ENCODE peak calls at places on chromosomes 12 and 14, in nine cellular contexts. O is HepG2; E is psoas muscle; T is fibroblast of lung; J is aorta; U is heart left ventricle; A is CD8-positive, alpha-beta memory T cell; R is effector memory CD4-positive, alpha-beta T cell; S is left ventricle myocardium inferior. C is an unnamed sample. For H3K4me1 and H3K9me3, the result is how much of the 10 kb centered on the place peaks cover.

GRCh38 chr14:31371651-31372050 is 48.7 kb downstream of the HEATR5A start:
- DNase-seq in U (no peak), R (no peak), A (no peak), E (no peak), O (no peak), J (no peak), T (no peak), S (no peak), C (no peak)

GRCh38 chr12:121781751-121782615 is 11.5 kb downstream of the RHOF start:
- DNase-seq in T (no peak), A (peak), E (no peak), J (no peak), U (no peak), S (no peak), R (no peak), O (peak), C (no peak)

GRCh38 chr12:74401035-74401434 is 136.6 kb upstream of the ATXN7L3B start:
- DNase-seq in O (no peak), T (no peak), S (no peak), E (no peak), R (no peak), A (no peak), U (no peak), J (no peak), C (no peak)

GRCh38 chr14:23406725-23407355 is 1.2 kb downstream of the MYH6 start:
- DNase-seq in R (no peak), O (no peak), J (peak), A (no peak), S (peak), E (peak), U (peak), T (no peak), C (no peak)

GRCh38 chr12:66541446-66541845 is 137.4 kb downstream of the GRIP1 start:
- DNase-seq in R (no peak), O (no peak), A (no peak), J (no peak), U (no peak), E (no peak), S (no peak), T (no peak), C (no peak)

GRCh38 chr14:81447018-81447770 is 47.1 kb upstream of the STON2 start:
- DNase-seq in U (no peak), R (no peak), E (peak), A (no peak), J (no peak), O (no peak), S (no peak), T (no peak), C (no peak)

GRCh38 chr14:94548999-94549985 is 11.9 kb upstream of the SERPINA4 start:
- DNase-seq in T (peak), S (peak), A (peak), U (no peak), E (peak), O (peak), R (peak), J (no peak), C (peak)

GRCh38 chr14:96267336-96267735 is 11.3 kb downstream of the BDKRB1 start:
- DNase-seq in E (no peak), O (no peak), J (no peak), T (peak), S (no peak), A (no peak), U (no peak), R (no peak), C (no peak)

GRCh38 chr14:67265131-67265530 is 23.9 kb downstream of the PALS1 start:
- DNase-seq in U (no peak), R (no peak), S (no peak), O (no peak), A (no peak), J (no peak), T (peak), E (no peak), C (no peak)

GRCh38 chr14:21924479-21924878 is 250.9 kb upstream of the OR4E1 start:
- DNase-seq in T (no peak), S (no peak), A (peak), R (peak), U (no peak), E (no peak), O (no peak), J (no peak), C (no peak)

GRCh38 chr12:67287311-67287710 is 18.2 kb downstream of the CAND1 start:
- DNase-seq in A (no peak), U (no peak), S (no peak), O (no peak), T (no peak), R (no peak), E (no peak), J (no peak), C (no peak)

GRCh38 chr14:52950410-52950897 is 396 bp downstream of the FERMT2 start:
- DNase-seq in T (no peak), S (peak), U (peak), O (peak), J (peak), A (peak), R (no peak), E (peak), C (peak)

GRCh38 chr14:71452987-71453386 is 479.2 kb upstream of the RGS6 start:
- DNase-seq in T (no peak), O (no peak), J (no peak), S (no peak), A (no peak), E (no peak), U (no peak), R (no peak), C (no peak)

GRCh38 chr12:98053202-98053601 is 462.2 kb upstream of the TMPO start:
- DNase-seq in A (no peak), R (no peak), S (no peak), J (no peak), T (no peak), U (no peak), O (no peak), E (no peak), C (no peak)

GRCh38 chr12:67002711-67003110 is 266.4 kb upstream of the CAND1 start:
- DNase-seq in S (no peak), A (no peak), E (no peak), T (peak), J (no peak), U (no peak), R (no peak), O (no peak), C (no peak)

GRCh38 chr14:48670939-48671338 is 915.2 kb downstream of the RPS29 start:
- DNase-seq in J (peak), S (no peak), U (no peak), O (no peak), R (no peak), T (no peak), E (peak), A (no peak), C (no peak)

GRCh38 chr12:6056406-6057211 is 67.9 kb downstream of the VWF start:
- DNase-seq in U (no peak), J (no peak), R (no peak), E (no peak), T (no peak), A (no peak), S (no peak), O (peak), C (no peak)

GRCh38 chr12:51593539-51593938 is 2.5 kb downstream of the SCN8A start:
- DNase-seq in R (no peak), O (peak), T (peak), E (no peak), S (no peak), A (no peak), U (no peak), J (no peak), C (no peak)

GRCh38 chr12:123034865-123035264 is 54.4 kb downstream of the ARL6IP4 start:
- DNase-seq in T (peak), A (no peak), S (no peak), O (no peak), J (no peak), E (no peak), U (no peak), R (no peak), C (no peak)

GRCh38 chr14:76484355-76484754 is 108.4 kb downstream of the ESRRB start:
- DNase-seq in J (no peak), O (no peak), S (no peak), T (no peak), A (no peak), E (no peak), U (no peak), R (no peak), C (no peak)

GRCh38 chr14:89428556-89429196 is 11.6 kb upstream of the FOXN3 start:
- DNase-seq in J (peak), E (peak), S (no peak), A (no peak), U (peak), T (peak), O (no peak), R (no peak), C (no peak)

GRCh38 chr12:49674318-49674985 is 32.8 kb downstream of the FMNL3 start:
- DNase-seq in O (no peak), T (peak), S (no peak), U (peak), R (no peak), E (no peak), J (no peak), A (no peak), C (no peak)

GRCh38 chr14:74573421-74574091 is 38.5 kb downstream of the LTBP2 start:
- DNase-seq in R (no peak), U (peak), E (peak), T (peak), O (no peak), A (no peak), S (no peak), J (peak), C (no peak)

GRCh38 chr14:100537701-100538565 is 49.3 kb downstream of the BEGAIN start:
- DNase-seq in O (no peak), T (no peak), U (peak), E (peak), S (peak), J (peak), A (peak), R (no peak), C (peak)

GRCh38 chr12:4934651-4935050 is 24.9 kb downstream of the KCNA1 start:
- DNase-seq in T (peak), O (no peak), E (no peak), A (no peak), J (no peak), R (no peak), U (no peak), S (no peak), C (no peak)

GRCh38 chr14:21248739-21249411 is 20.4 kb downstream of the HNRNPC start:
- DNase-seq in U (no peak), A (no peak), O (no peak), R (no peak), S (no peak), T (no peak), J (no peak), E (no peak), C (no peak)

GRCh38 chr12:27575099-27575779 is 51.2 kb downstream of the PPFIBP1 start:
- DNase-seq in U (no peak), T (peak), R (no peak), S (no peak), A (no peak), O (no peak), E (no peak), J (no peak), C (no peak)
- H3K4me1 ChIP-seq in U (half or more), T (under half), R (under half), S (half or more), A (under half), O (under half), E (under half), J (under half), C (under half)

GRCh38 chr12:132064641-132065040 is 79.5 kb downstream of the DDX51 start:
- DNase-seq in R (no peak), E (no peak), T (no peak), O (no peak), A (no peak), S (no peak), J (no peak), U (no peak), C (no peak)

GRCh38 chr12:132061197-132061596 is 82.9 kb downstream of the DDX51 start:
- DNase-seq in O (no peak), R (no peak), U (no peak), S (no peak), A (no peak), J (no peak), E (no peak), T (no peak), C (no peak)

GRCh38 chr12:132063491-132063890 is 80.6 kb downstream of the DDX51 start:
- DNase-seq in O (no peak), R (no peak), J (no peak), E (no peak), T (no peak), A (no peak), U (no peak), S (no peak), C (no peak)

GRCh38 chr12:132062481-132062880 is 81.6 kb downstream of the DDX51 start:
- DNase-seq in R (no peak), U (no peak), E (no peak), S (no peak), T (no peak), A (no peak), J (no peak), O (no peak), C (no peak)

GRCh38 chr12:132061641-132062430 is 82.3 kb downstream of the DDX51 start:
- DNase-seq in U (no peak), S (no peak), R (no peak), O (no peak), J (no peak), A (no peak), T (no peak), E (no peak), C (no peak)
- H3K9me3 ChIP-seq in U (under half), S (under half), R (under half), O (under half), J (under half), A (under half), T (under half), E (under half), C (under half)

GRCh38 chr12:11795192-11795909 is 145.9 kb downstream of the ETV6 start:
- DNase-seq in E (no peak), A (no peak), O (no peak), J (no peak), U (no peak), S (no peak), R (no peak), T (no peak), C (no peak)
- H3K4me1 ChIP-seq in E (half or more), A (under half), O (under half), J (under half), U (half or more), S (half or more), R (under half), T (under half), C (under half)

GRCh38 chr12:14743061-14743460 is 46.7 kb upstream of the GUCY2C start:
- DNase-seq in T (no peak), J (no peak), S (no peak), R (no peak), E (no peak), A (no peak), O (no peak), U (no peak), C (no peak)
- H3K9me3 ChIP-seq in T (under half), J (under half), S (under half), R (under half), E (under half), A (under half), O (under half), U (under half), C (under half)

DNA sequence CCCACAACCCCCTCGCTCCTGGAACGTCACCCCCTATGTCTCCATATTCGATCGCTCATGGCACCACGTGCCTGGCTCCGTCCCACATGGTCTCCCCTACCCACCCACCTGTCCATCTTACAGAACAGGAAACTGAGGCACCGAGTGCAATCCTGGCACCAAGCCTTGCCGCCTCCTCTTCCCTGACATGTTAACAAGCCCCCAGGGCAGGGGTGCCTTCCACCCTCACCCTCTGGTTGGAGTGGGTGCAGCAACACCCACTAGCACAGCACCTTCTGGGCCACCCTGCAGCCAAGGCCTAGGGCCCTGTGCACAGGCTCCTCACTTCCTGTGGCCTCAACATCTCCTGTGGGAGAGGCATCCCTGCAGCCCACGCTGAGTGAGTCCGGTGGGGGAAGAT is 110.3 kb downstream of the RFLNA start:
- DNase-seq in T (no peak), U (no peak), R (no peak), O (no peak), J (no peak), E (no peak), S (no peak), A (no peak), C (no peak)
- H3K4me1 ChIP-seq in T (under half), U (under half), R (under half), O (under half), J (under half), E (under half), S (half or more), A (under half), C (under half)

DNA sequence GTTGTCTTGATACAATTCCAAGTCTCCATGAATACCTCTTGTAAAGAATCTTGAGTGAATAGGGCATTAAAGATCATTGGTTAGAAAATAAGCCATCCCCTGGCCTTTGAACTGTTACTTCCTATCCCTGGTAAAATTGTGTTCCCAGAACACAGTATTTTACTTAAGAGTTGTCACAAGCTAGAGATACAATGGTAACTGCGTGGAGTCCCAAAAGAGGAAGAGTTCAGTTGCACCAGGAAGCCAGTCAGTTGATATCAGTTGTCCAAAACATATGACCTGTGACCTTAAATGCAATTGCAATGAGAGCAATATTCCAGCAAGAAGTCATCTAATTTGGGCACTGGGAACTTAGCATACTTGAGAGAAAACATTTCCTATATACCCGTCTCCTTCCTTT is 117.3 kb downstream of the NEDD1 start:
- DNase-seq in U (no peak), R (no peak), S (no peak), T (no peak), E (no peak), O (no peak), J (no peak), A (no peak), C (no peak)
- H3K9me3 ChIP-seq in U (under half), R (under half), S (under half), T (under half), E (under half), O (under half), J (under half), A (under half), C (under half)

DNA sequence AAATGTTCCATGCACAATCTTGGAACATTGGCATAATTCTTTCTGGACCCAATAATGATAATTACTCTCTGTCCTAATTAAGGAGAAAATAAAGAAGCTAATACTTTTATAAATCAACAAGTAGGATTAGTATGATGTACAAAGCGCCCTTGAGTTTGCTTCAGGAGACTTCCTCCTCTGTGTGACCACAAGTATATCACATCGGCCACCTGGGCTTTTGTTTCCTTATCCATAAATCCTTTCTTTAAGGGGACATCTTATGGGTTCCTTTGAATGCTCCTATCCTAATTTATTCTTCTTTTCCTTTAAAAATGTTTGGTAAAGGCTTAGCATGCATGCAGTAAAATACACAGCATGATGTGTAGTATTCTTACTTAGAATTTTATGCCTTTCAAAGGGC is 161.8 kb upstream of the PLEKHG7 start:
- DNase-seq in E (no peak), O (no peak), J (no peak), T (no peak), S (no peak), A (no peak), U (no peak), R (no peak), C (no peak)
- H3K4me1 ChIP-seq in E (under half), O (under half), J (under half), T (under half), S (half or more), A (under half), U (under half), R (under half), C (under half)

GRCh38 chr12:34350092-34351041 is 328.1 kb downstream of the ALG10 start:
- DNase-seq in R (no peak), S (no peak), A (no peak), U (no peak), J (no peak), O (no peak), E (no peak), T (no peak), C (no peak)
- H3K9me3 ChIP-seq in R (under half), S (under half), A (under half), U (under half), J (under half), O (under half), E (under half), T (under half), C (under half)

DNA sequence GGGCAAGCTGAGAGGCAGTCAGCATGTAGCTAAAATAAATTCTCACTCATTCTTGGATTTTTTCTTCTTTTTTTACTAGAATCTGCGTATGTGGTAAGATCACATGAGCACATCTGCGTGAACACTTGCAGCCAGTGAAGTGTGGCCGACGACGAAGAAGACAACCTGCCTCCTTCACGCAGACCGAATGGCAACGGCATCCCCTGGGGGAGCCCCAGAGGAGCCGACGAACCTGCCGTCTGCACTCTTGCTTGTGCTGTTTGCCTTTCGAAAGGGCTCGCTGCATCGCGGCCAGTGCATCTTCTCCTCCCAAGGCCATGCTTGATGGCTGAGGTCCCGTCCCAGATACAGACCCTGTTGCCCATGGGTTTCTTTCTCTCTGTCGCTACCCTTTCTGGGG is 113.8 kb downstream of the KCNK10 start:
- DNase-seq in J (no peak), E (no peak), O (no peak), U (no peak), R (no peak), T (no peak), S (no peak), A (no peak), C (no peak)
- H3K4me1 ChIP-seq in J (under half), E (under half), O (under half), U (under half), R (under half), T (under half), S (under half), A (under half), C (under half)

C was measured in right atrium auricular region.